ENCODE peak calls at places on chromosomes 7 and 10, in four cellular contexts. One of them, this sample, is unnamed.
A peak's percentile ranks its signal among the peaks of the same experiment; 100 is the strongest.

GRCh38 chr10:112827951-112828350 is 122.1 kb upstream of the TCF7L2 start:
- DNase-seq in SK-N-SH: no peak
- DNase-seq in K562: no peak
- DNase-seq in GM12878: no peak
- DNase-seq in this sample: peak; percentile 10

GRCh38 chr7:46131916-46132795 is 211.1 kb upstream of the IGFBP3 start:
- DNase-seq in SK-N-SH: no peak
- DNase-seq in GM12878: no peak
- DNase-seq in K562: no peak
- DNase-seq in this sample: no peak

GRCh38 chr10:130481076-130481930 is 345.1 kb downstream of the GLRX3 start:
- DNase-seq in SK-N-SH: no peak
- DNase-seq in GM12878: no peak
- DNase-seq in K562: no peak
- DNase-seq in this sample: no peak

GRCh38 chr10:93554760-93555432 is 11.6 kb upstream of the FFAR4 start:
- DNase-seq in SK-N-SH: peak; percentile 79
- DNase-seq in K562: peak; percentile 80
- DNase-seq in GM12878: no peak
- DNase-seq in this sample: peak; percentile 56

GRCh38 chr10:87694011-87694794 is 34.5 kb downstream of the PAPSS2 start:
- DNase-seq in GM12878: no peak
- DNase-seq in SK-N-SH: no peak
- DNase-seq in K562: no peak
- DNase-seq in this sample: peak; percentile 55

GRCh38 chr7:24979470-24979862 is 512 bp downstream of the OSBPL3 start:
- DNase-seq in SK-N-SH: peak; percentile 86
- DNase-seq in GM12878: no peak
- DNase-seq in K562: peak; percentile 84
- DNase-seq in this sample: peak; percentile 72

GRCh38 chr10:33216661-33217427 is 117.6 kb downstream of the NRP1 start:
- DNase-seq in SK-N-SH: peak; percentile 56
- DNase-seq in K562: no peak
- DNase-seq in GM12878: no peak
- DNase-seq in this sample: no peak

GRCh38 chr10:88070080-88070880 is 206.9 kb downstream of the PTEN start:
- DNase-seq in SK-N-SH: no peak
- DNase-seq in K562: no peak
- DNase-seq in GM12878: peak; percentile 92
- DNase-seq in this sample: peak; percentile 67

GRCh38 chr10:103054621-103055020 is 136.5 kb downstream of the CNNM2 start:
- DNase-seq in SK-N-SH: no peak
- DNase-seq in GM12878: no peak
- DNase-seq in K562: no peak
- DNase-seq in this sample: no peak

GRCh38 chr10:113326160-113327111 is 226.4 kb upstream of the HABP2 start:
- DNase-seq in GM12878: peak; percentile 42
- DNase-seq in SK-N-SH: peak; percentile 39
- DNase-seq in K562: peak; percentile 48
- DNase-seq in this sample: peak; percentile 81

GRCh38 chr10:73649876-73650536 is 5.8 kb downstream of the SYNPO2L start:
- DNase-seq in K562: no peak
- DNase-seq in SK-N-SH: no peak
- DNase-seq in GM12878: no peak
- DNase-seq in this sample: peak; percentile 75

GRCh38 chr10:519716-520401 is 169.6 kb downstream of the DIP2C start:
- DNase-seq in K562: no peak
- DNase-seq in GM12878: no peak
- DNase-seq in SK-N-SH: no peak
- DNase-seq in this sample: no peak

GRCh38 chr7:17158261-17158660 is 140.2 kb upstream of the AHR start:
- DNase-seq in K562: no peak
- DNase-seq in GM12878: no peak
- DNase-seq in SK-N-SH: no peak
- DNase-seq in this sample: no peak
- TF ChIP-seq RCOR1 in K562: no peak
- TF ChIP-seq RCOR1 in GM12878: no peak
- TF ChIP-seq RCOR1 in SK-N-SH: no peak
- TF ChIP-seq RCOR1 in this sample: no peak

GRCh38 chr7:121395494-121395960 is 581 bp downstream of the FAM3C start:
- DNase-seq in GM12878: no peak
- DNase-seq in K562: peak; percentile 67
- DNase-seq in SK-N-SH: peak; percentile 26
- DNase-seq in this sample: peak; percentile 13
- H3K27ac ChIP-seq in GM12878: peak overlapping the region; percentile 66
- H3K27ac ChIP-seq in K562: peak overlapping the region; percentile 79
- H3K27ac ChIP-seq in SK-N-SH: peak overlapping the region; percentile 73
- H3K27ac ChIP-seq in this sample: peak overlapping the region; percentile 68

GRCh38 chr10:18136056-18136916 is 3.9 kb upstream of the CACNB2 start:
- DNase-seq in GM12878: no peak
- DNase-seq in SK-N-SH: no peak
- DNase-seq in K562: no peak
- DNase-seq in this sample: no peak
- TF ChIP-seq RCOR1 in GM12878: no peak
- TF ChIP-seq RCOR1 in SK-N-SH: no peak
- TF ChIP-seq RCOR1 in K562: no peak
- TF ChIP-seq RCOR1 in this sample: no peak

GRCh38 chr7:135929249-135929648 is 47.9 kb downstream of the MTPN start:
- DNase-seq in SK-N-SH: no peak
- DNase-seq in GM12878: no peak
- DNase-seq in K562: no peak
- DNase-seq in this sample: peak; percentile 47

GRCh38 chr7:135930565-135931423 is 46.4 kb downstream of the MTPN start:
- DNase-seq in GM12878: no peak
- DNase-seq in K562: no peak
- DNase-seq in SK-N-SH: peak; percentile 36
- DNase-seq in this sample: peak; percentile 62

GRCh38 chr7:135933509-135934188 is 43.5 kb downstream of the MTPN start:
- DNase-seq in SK-N-SH: no peak
- DNase-seq in K562: peak; percentile 74
- DNase-seq in GM12878: no peak
- DNase-seq in this sample: no peak

GRCh38 chr7:135928136-135928535 is 49.0 kb downstream of the MTPN start:
- DNase-seq in SK-N-SH: no peak
- DNase-seq in GM12878: no peak
- DNase-seq in K562: no peak
- DNase-seq in this sample: no peak

DNA sequence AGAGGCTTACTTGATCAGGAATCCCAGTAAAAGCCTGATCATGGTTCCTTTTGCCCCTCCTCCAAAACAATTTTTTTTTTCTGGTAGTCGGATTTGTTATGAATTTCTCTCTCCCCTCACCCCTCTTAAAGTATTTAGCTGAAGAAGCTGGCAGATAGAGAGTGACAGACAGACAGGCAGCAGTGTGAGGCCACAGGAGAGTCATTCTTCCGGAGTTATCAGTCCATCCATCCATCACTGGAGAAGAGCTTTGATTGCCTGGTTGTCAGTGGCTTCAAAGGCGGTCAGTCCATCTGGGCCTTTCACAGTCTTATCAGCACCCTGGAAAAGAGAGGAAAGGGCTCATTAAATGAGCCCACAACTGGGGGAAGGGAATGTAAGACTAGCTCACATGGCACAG is 47.5 kb downstream of the MTPN start:
- DNase-seq in SK-N-SH: peak; percentile 47
- DNase-seq in GM12878: no peak
- DNase-seq in K562: peak; percentile 91
- DNase-seq in this sample: no peak
- H3K27ac ChIP-seq in SK-N-SH: peak overlapping the region; percentile 89
- H3K27ac ChIP-seq in GM12878: no peak overlapping the region
- H3K27ac ChIP-seq in K562: no peak overlapping the region
- H3K27ac ChIP-seq in this sample: no peak overlapping the region

This sample was measured in IMR-90.